ENCODE peak calls at places on chromosomes 1 and 21, in nine cellular contexts. B, E, P, C, O, S, Y, J and T are unnamed samples.

GRCh38 chr1:67532452-67533216 is 102.4 kb upstream of the SERBP1 start:
- DNase-seq in J (peak), Y (peak), C (no peak), P (peak), O (peak), E (peak), B (peak), S (peak), T (no peak)

GRCh38 chr1:149936076-149936991 is at the start of gene MTMR11:
- DNase-seq in Y (peak), E (peak), C (no peak), J (peak), B (peak), O (peak), S (peak), P (no peak), T (no peak)

GRCh38 chr21:45990741-45991605 is 9.4 kb downstream of the COL6A1 start:
- DNase-seq in Y (no peak), P (peak), S (no peak), J (peak), C (peak), O (peak), B (no peak), E (peak), T (peak)

GRCh38 chr1:176705585-176705984 is 242.6 kb downstream of the PAPPA2 start:
- DNase-seq in C (no peak), J (no peak), B (no peak), S (no peak), E (no peak), Y (no peak), O (no peak), P (no peak), T (no peak)

GRCh38 chr1:167635233-167635648 is 5.2 kb downstream of the RCSD1 start:
- DNase-seq in Y (no peak), C (no peak), O (peak), B (no peak), E (no peak), S (no peak), P (peak), J (no peak), T (peak)

GRCh38 chr1:29835486-29836273 is 599.4 kb downstream of the PTPRU start:
- DNase-seq in P (no peak), C (no peak), O (no peak), E (no peak), Y (no peak), S (no peak), J (no peak), B (no peak), T (peak)

GRCh38 chr1:212718499-212718898 is 18.9 kb upstream of the BATF3 start:
- DNase-seq in J (no peak), Y (peak), C (no peak), P (no peak), O (no peak), S (no peak), B (peak), E (no peak), T (no peak)

GRCh38 chr1:119367332-119368124 is 1.1 kb upstream of the HAO2 start:
- DNase-seq in B (peak), J (no peak), P (no peak), E (no peak), O (no peak), Y (peak), C (no peak), S (no peak), T (no peak)

GRCh38 chr1:222828939-222829338 is 14.1 kb downstream of the DISP1 start:
- DNase-seq in B (no peak), C (no peak), P (no peak), Y (no peak), S (no peak), O (no peak), E (no peak), J (no peak), T (no peak)

GRCh38 chr1:119364640-119365039 is 3.9 kb upstream of the HAO2 start:
- DNase-seq in Y (no peak), C (no peak), E (no peak), S (no peak), J (no peak), B (no peak), O (no peak), P (no peak), T (no peak)

GRCh38 chr1:64199154-64199553 is 4.3 kb upstream of the UBE2U start:
- DNase-seq in J (no peak), S (no peak), O (no peak), B (no peak), C (no peak), Y (peak), E (no peak), P (no peak), T (no peak)

GRCh38 chr1:1082239-1083180 is 8.4 kb upstream of the RNF223 start:
- DNase-seq in P (peak), C (peak), O (peak), B (no peak), E (no peak), J (peak), Y (no peak), S (peak), T (no peak)

GRCh38 chr1:24105368-24106160 is 6.4 kb downstream of the MYOM3 start:
- DNase-seq in J (peak), P (peak), Y (no peak), S (no peak), C (no peak), E (no peak), B (no peak), O (peak), T (no peak)

GRCh38 chr1:6099297-6099696 is 53.6 kb downstream of the KCNAB2 start:
- DNase-seq in J (no peak), Y (no peak), B (no peak), S (no peak), P (no peak), O (no peak), C (no peak), E (no peak), T (no peak)
- TF ChIP-seq POLR2A in J (no peak), Y (no peak), B (no peak), S (no peak), P (no peak), O (no peak), C (no peak), E (no peak), T (no peak)

DNA sequence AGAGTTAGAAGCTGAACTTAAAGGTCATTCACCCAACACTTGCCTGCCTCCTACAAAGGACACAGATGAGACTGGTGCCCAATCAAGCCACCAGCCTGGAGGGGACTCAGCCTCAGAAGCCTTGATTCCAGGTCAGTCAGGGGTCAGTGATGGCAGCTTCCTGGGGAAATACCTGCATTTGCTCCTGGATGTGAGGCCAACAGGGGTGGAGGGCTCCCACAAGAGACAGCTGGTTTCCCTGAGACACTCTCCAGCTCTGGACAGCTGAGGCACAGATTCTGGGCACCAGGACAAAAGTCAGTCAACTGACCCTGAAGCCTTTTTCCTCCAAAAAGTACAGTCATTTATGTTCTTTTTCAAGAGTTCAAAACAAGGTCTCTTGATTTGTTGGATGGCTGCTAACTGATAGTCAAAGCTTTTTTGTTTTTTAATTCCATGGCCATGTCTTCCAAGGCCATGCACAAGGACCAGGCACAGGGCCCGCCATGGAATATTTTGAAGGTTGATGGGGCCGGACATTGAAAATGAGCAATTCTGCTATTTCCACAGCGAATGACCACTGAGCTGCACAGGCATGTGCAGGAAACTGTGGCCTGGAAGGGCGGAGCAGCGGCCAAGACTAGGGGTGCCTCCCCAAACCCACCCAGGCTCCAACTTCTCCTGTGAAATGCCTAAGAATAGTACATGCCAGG is 1.8 kb downstream of the C2CD2 start:
- DNase-seq in E (no peak), J (no peak), B (no peak), C (no peak), Y (no peak), P (no peak), S (no peak), O (no peak), T (no peak)
- H3K4me3 ChIP-seq in E (peak), J (no peak), B (no peak), C (peak), Y (peak), P (peak), S (peak), O (no peak), T (no peak)

GRCh38 chr1:234655328-234656069 is 45.5 kb upstream of the IRF2BP2 start:
- DNase-seq in O (no peak), J (no peak), P (no peak), B (no peak), S (no peak), C (no peak), Y (no peak), E (no peak), T (no peak)
- TF ChIP-seq POLR2A in O (no peak), J (no peak), P (no peak), B (no peak), S (no peak), C (no peak), Y (no peak), E (no peak), T (no peak)

DNA sequence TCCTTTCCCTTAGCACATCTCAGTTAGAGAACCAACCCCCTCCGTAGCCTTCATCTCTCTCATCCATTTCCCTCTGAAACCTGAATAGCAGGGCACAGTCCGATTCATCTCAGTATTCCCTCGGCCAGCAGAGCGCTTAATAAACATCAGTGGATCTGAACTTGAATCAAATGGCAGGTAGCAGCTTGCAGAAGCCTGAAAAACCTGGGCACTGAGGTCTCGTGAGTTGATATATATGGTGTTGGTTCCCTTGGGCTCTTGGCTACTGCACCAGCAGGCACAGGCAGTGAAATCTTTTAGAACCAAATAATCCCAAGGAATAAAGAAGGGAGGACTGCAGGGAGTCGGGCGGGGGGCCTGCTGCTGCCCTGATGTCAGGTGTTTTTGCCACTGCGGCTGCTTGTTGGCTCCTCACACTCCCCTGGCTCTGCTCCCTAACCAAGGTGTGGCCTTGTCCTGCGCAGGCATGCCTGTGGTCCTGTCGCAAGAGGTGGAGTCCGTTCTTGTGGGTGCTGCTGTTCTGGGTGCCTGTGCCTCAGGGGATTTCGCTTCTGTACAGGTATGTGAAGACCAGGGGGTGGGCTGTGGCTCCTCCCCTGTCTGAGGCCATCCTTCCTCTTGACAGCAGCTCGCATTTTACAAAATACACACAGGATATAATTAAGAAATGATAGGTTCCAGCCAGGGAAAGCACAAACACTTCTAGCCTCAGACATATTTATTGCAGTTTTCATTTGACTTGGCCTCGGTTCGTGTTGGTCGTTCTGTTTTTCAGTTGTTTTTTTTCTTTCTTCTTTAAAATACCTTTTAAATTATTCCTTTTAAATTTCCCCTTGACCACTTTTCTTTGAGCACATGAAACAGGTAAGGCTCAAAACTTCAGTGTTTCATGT is 140.9 kb upstream of the HOOK1 start:
- DNase-seq in C (no peak), O (no peak), B (no peak), S (peak), Y (no peak), J (peak), E (peak), P (peak), T (peak)
- H3K4me3 ChIP-seq in C (peak), O (no peak), B (no peak), S (no peak), Y (no peak), J (no peak), E (no peak), P (no peak), T (no peak)

GRCh38 chr1:84708031-84708430 is 17.8 kb upstream of the SSX2IP start:
- DNase-seq in S (no peak), Y (peak), C (no peak), E (no peak), O (no peak), P (no peak), J (no peak), B (no peak), T (no peak)

GRCh38 chr1:84709175-84709574 is 18.9 kb upstream of the SSX2IP start:
- DNase-seq in C (no peak), B (no peak), O (no peak), Y (no peak), S (no peak), J (no peak), P (no peak), E (no peak), T (no peak)

GRCh38 chr1:84711091-84711490 is 20.8 kb upstream of the SSX2IP start:
- DNase-seq in P (no peak), C (no peak), O (no peak), S (no peak), B (no peak), J (no peak), Y (no peak), E (no peak), T (no peak)

GRCh38 chr1:84715620-84716019 is 25.4 kb upstream of the SSX2IP start:
- DNase-seq in S (no peak), B (no peak), Y (no peak), C (no peak), P (no peak), O (no peak), J (no peak), E (no peak), T (no peak)

GRCh38 chr1:84712288-84712874 is 22.1 kb upstream of the SSX2IP start:
- DNase-seq in Y (peak), S (no peak), C (no peak), E (no peak), J (no peak), B (no peak), P (no peak), O (no peak), T (no peak)
- TF ChIP-seq POLR2A in Y (no peak), S (no peak), C (no peak), E (no peak), J (no peak), B (no peak), P (no peak), O (no peak), T (no peak)

GRCh38 chr1:53485478-53486394 is 26.5 kb downstream of the DMRTB1 start:
- DNase-seq in E (peak), O (peak), Y (peak), C (no peak), S (peak), P (peak), B (peak), J (peak), T (peak)

GRCh38 chr1:53483656-53484055 is 24.5 kb downstream of the DMRTB1 start:
- DNase-seq in O (no peak), C (no peak), P (no peak), Y (no peak), B (no peak), E (no peak), J (no peak), S (no peak), T (no peak)

GRCh38 chr1:53483170-53483569 is 24.0 kb downstream of the DMRTB1 start:
- DNase-seq in Y (no peak), B (no peak), E (no peak), S (no peak), J (no peak), O (no peak), P (no peak), C (no peak), T (no peak)

GRCh38 chr1:53486395-53487026 is 27.3 kb downstream of the DMRTB1 start:
- DNase-seq in Y (no peak), S (no peak), O (no peak), C (no peak), P (no peak), E (no peak), J (no peak), B (no peak), T (no peak)

DNA sequence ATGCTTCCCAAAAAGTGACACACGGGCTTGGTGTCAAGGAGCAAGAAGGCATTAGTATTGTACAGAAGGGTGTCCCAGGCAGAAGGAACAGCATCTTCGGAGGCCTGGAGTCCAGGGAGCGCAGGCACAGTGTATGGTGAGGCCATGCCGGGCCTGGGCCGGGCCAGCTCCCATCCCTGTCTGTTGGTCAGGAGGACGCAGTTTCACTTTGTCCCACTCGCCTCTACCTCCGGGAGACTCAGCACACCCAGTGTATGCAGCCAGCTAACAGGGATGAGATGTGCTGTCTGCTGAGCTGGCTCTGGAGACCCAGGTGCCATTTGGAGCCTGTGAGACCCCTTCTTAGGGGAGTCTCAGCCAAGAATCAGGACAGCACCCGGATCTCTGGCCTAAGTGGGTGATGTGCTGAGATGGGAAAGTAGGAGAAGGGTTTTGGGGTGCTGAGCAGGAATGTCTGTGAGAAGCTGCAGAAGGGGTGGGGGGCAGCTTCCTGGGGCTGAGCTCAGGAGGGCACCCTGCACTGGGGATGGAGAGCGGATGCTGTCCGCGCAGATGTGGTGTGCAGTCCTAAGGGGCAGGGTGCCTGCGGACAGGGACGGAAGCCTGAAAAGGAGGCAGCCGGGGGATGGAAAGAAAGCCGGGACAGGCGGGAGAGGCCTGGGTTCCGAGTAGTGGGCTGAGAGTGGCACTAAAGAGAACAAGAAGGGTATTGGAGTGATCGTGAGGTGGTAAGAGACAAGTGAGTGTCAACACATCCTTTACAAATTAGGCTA is 25.7 kb downstream of the DMRTB1 start:
- DNase-seq in O (no peak), S (no peak), Y (no peak), P (no peak), C (no peak), J (no peak), B (no peak), E (no peak), T (no peak)
- H3K4me3 ChIP-seq in O (no peak), S (no peak), Y (no peak), P (no peak), C (no peak), J (no peak), B (no peak), E (no peak), T (no peak)

DNA sequence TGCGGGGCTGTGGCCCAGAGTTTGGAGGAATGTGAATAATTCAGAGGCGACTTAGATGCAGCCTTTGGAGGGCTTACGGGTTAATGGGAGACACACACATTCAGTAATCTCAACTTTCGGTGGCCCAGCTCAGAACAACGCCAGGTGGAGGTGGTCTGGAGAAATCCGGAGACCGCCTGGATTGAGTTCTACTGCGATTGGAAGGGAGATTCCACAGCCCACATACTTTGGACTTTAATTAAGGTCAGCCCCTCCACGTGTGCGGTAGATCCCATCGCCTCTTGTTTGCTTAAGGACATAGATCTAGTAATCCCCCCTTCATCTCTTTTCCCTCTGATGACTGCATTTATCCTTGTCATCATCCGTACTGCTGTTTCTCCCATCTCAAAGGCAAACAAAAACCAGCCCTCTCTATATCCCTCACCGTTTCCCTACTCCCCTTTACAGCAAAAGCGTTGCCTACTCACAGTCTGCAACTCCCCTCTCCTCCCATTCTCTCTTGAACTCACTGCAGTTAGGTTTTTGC is 712 bp upstream of the BSDC1 start:
- DNase-seq in B (no peak), O (no peak), C (no peak), P (no peak), E (no peak), Y (peak), J (no peak), S (no peak), T (no peak)
- TF ChIP-seq POLR2A in B (no peak), O (no peak), C (no peak), P (no peak), E (no peak), Y (no peak), J (no peak), S (no peak), T (no peak)